ENCODE peak calls at places on chromosomes 1 and 21, in six cellular contexts. J is choroid plexus epithelial cell, D is fibroblast of pulmonary artery, X is endothelial cell, F is type B pancreatic cell, T is AG10803. Y is an unnamed sample.

GRCh38 chr1:21251773-21252471 is 38.3 kb downstream of the ECE1 start:
- DNase-seq in F (no peak), J (peak), D (peak), X (no peak), T (peak), Y (no peak)

GRCh38 chr1:201191723-201192477 is 1.3 kb downstream of the IGFN1 start:
- DNase-seq in F (no peak), D (peak), J (peak), T (peak), X (no peak), Y (no peak)

GRCh38 chr1:28518745-28519341 is 13.0 kb downstream of the RCC1 start:
- DNase-seq in X (no peak), T (no peak), D (no peak), J (peak), F (no peak), Y (peak)

GRCh38 chr1:64960731-64961130 is 5.6 kb downstream of the JAK1 start:
- DNase-seq in T (no peak), J (no peak), F (no peak), D (no peak), X (no peak), Y (peak)

GRCh38 chr1:117188268-117189108 is 22.2 kb downstream of the VTCN1 start:
- DNase-seq in D (no peak), J (no peak), T (peak), F (no peak), X (no peak), Y (no peak)

GRCh38 chr21:42556476-42556875 is 42.8 kb downstream of the SLC37A1 start:
- DNase-seq in J (no peak), T (no peak), X (no peak), D (no peak), F (no peak), Y (no peak)

GRCh38 chr1:205519541-205520131 is 15.2 kb downstream of the CDK18 start:
- DNase-seq in X (no peak), F (no peak), T (peak), D (no peak), J (no peak), Y (no peak)

GRCh38 chr1:169321539-169321938 is 46.1 kb downstream of the NME7 start:
- DNase-seq in F (no peak), J (peak), T (peak), X (no peak), D (peak), Y (no peak)

GRCh38 chr1:152047607-152047953 is 10.8 kb upstream of the S100A11 start:
- DNase-seq in D (no peak), T (no peak), X (no peak), F (no peak), J (no peak), Y (no peak)

GRCh38 chr1:71080178-71080781 is 555 bp downstream of the ZRANB2 start:
- DNase-seq in J (peak), D (peak), X (no peak), T (peak), F (no peak), Y (peak)

GRCh38 chr1:58767143-58767542 is 16.7 kb downstream of the JUN start:
- DNase-seq in F (no peak), T (no peak), J (no peak), X (no peak), D (no peak), Y (no peak)

GRCh38 chr1:68959631-68960030 is 462.7 kb upstream of the DEPDC1 start:
- DNase-seq in T (no peak), F (no peak), J (no peak), X (no peak), D (no peak), Y (no peak)

GRCh38 chr1:16443975-16444745 is 3.6 kb downstream of the NECAP2 start:
- DNase-seq in J (no peak), D (no peak), F (no peak), T (no peak), X (no peak), Y (no peak)

GRCh38 chr1:214506972-214507431 is 44.4 kb downstream of the PTPN14 start:
- DNase-seq in J (no peak), F (no peak), X (no peak), T (no peak), D (no peak), Y (no peak)

GRCh38 chr21:34073749-34074282 is 438 bp downstream of the MRPS6 start:
- DNase-seq in F (peak), J (no peak), T (peak), D (peak), X (peak), Y (peak)

GRCh38 chr1:35014486-35014885 is 17.3 kb downstream of the ZMYM6 start:
- DNase-seq in J (no peak), F (no peak), T (no peak), D (no peak), X (no peak), Y (no peak)

GRCh38 chr1:150777544-150777943 is 12.0 kb upstream of the CTSS start:
- DNase-seq in T (no peak), F (no peak), X (no peak), D (no peak), J (no peak), Y (no peak)
- TF ChIP-seq CTCF in T (no peak), F (no peak), X (no peak), D (no peak), J (no peak), Y (no peak)

GRCh38 chr1:32964461-32965250 is at the start of gene RNF19B:
- DNase-seq in D (peak), F (peak), X (peak), J (peak), T (peak), Y (peak)
- TF ChIP-seq CTCF in D (no peak), F (peak), X (peak), J (no peak), T (no peak), Y (no peak)

GRCh38 chr1:159821171-159821867 is 5.4 kb upstream of the SLAMF8 start:
- DNase-seq in J (peak), T (peak), F (no peak), X (peak), D (no peak), Y (no peak)
- TF ChIP-seq CTCF in J (peak), T (peak), F (no peak), X (peak), D (no peak), Y (no peak)

GRCh38 chr1:176954242-176954641 is 210.3 kb downstream of the ASTN1 start:
- DNase-seq in X (no peak), J (no peak), F (no peak), T (no peak), D (peak), Y (no peak)
- TF ChIP-seq CTCF in X (peak), J (no peak), F (peak), T (no peak), D (peak), Y (no peak)

GRCh38 chr1:100351095-100351884 is 1.0 kb upstream of the CDC14A start:
- DNase-seq in X (peak), J (peak), D (peak), F (peak), T (peak), Y (peak)

GRCh38 chr1:100350787-100351094 is 1.6 kb upstream of the CDC14A start:
- DNase-seq in X (no peak), F (no peak), T (no peak), J (no peak), D (no peak), Y (no peak)

GRCh38 chr1:100353988-100354387 is 1.7 kb downstream of the CDC14A start:
- DNase-seq in J (no peak), D (no peak), F (no peak), X (no peak), T (peak), Y (no peak)

GRCh38 chr1:100353073-100353801 is 931 bp downstream of the CDC14A start:
- DNase-seq in D (no peak), F (peak), X (peak), T (peak), J (no peak), Y (peak)

GRCh38 chr1:100352267-100353072 is at the start of gene CDC14A:
- DNase-seq in F (peak), J (peak), T (peak), X (peak), D (peak), Y (peak)
- TF ChIP-seq CTCF in F (no peak), J (no peak), T (no peak), X (no peak), D (no peak), Y (no peak)

GRCh38 chr1:212294983-212295382 is 9.8 kb downstream of the PPP2R5A start:
- DNase-seq in X (no peak), J (no peak), T (no peak), D (no peak), F (no peak), Y (no peak)

GRCh38 chr1:212291505-212292134 is 6.4 kb downstream of the PPP2R5A start:
- DNase-seq in F (no peak), X (peak), D (peak), T (peak), J (peak), Y (peak)

GRCh38 chr1:212292250-212292924 is 7.2 kb downstream of the PPP2R5A start:
- DNase-seq in F (no peak), X (no peak), J (no peak), D (no peak), T (no peak), Y (no peak)

GRCh38 chr1:212295579-212295978 is 10.4 kb downstream of the PPP2R5A start:
- DNase-seq in T (no peak), X (no peak), F (no peak), D (no peak), J (no peak), Y (no peak)

DNA sequence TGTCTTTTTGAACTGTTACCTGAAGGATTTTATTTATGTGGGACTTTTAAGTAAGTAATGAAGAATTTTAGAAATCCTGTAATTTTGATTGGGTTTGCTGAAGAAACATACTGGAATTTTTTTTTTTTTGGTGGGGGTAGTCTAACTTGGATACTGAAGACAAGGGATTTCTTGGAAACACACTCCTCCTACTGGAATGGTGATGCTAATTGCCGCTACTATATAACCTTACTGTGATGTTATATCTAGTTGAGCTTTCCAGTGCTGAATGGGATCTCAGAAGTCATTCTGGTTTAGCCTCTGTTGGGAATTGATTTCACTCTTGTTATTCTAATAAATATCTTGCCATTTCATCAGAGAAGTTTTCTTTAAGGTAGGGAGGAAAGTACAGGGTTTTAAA is 8.4 kb downstream of the PPP2R5A start:
- DNase-seq in J (peak), T (peak), D (peak), X (no peak), F (no peak), Y (no peak)
- TF ChIP-seq CTCF in J (peak), T (peak), D (peak), X (peak), F (peak), Y (no peak)

GRCh38 chr1:235259133-235259778 is 68.7 kb downstream of the ARID4B start:
- DNase-seq in T (no peak), F (no peak), X (no peak), D (no peak), J (no peak), Y (no peak)

GRCh38 chr1:235253219-235253640 is 74.7 kb downstream of the ARID4B start:
- DNase-seq in J (peak), D (peak), F (no peak), T (peak), X (peak), Y (no peak)

GRCh38 chr1:235250430-235250829 is 77.5 kb downstream of the ARID4B start:
- DNase-seq in F (no peak), J (no peak), D (no peak), X (no peak), T (no peak), Y (no peak)

GRCh38 chr1:235254721-235255120 is 73.3 kb downstream of the ARID4B start:
- DNase-seq in D (no peak), X (no peak), J (no peak), T (no peak), F (no peak), Y (no peak)
- TF ChIP-seq CTCF in D (no peak), X (no peak), J (no peak), T (no peak), F (no peak), Y (no peak)